ENCODE peak calls at places on chromosomes 16 and 17, in nine cellular contexts. One of them, this sample, is unnamed.

GRCh38 chr17:72592967-72593325 is 472.1 kb downstream of the SOX9 start:
- DNase-seq in NCI-H446: no peak
- DNase-seq in adrenal gland: no peak
- DNase-seq in lower leg skin: no peak
- DNase-seq in ACHN: no peak
- DNase-seq in H9: no peak
- DNase-seq in epithelial cell of esophagus: no peak
- DNase-seq in dermis microvascular lymphatic vessel endothelial cell: no peak
- DNase-seq in stimulated activated CD4-positive, alpha-beta T cell treated with anti-CD3 and anti-CD28 coated beads, Interleukin-4, amount 100 ng/mL, for 24 hours: no peak
- DNase-seq in this sample: no peak

GRCh38 chr16:51151435-51151950 is 423 bp upstream of the SALL1 start:
- DNase-seq in NCI-H446: no peak
- DNase-seq in adrenal gland: no peak
- DNase-seq in lower leg skin: no peak
- DNase-seq in ACHN: peak; percentile 86
- DNase-seq in H9: peak; percentile 88
- DNase-seq in epithelial cell of esophagus: no peak
- DNase-seq in dermis microvascular lymphatic vessel endothelial cell: no peak
- DNase-seq in stimulated activated CD4-positive, alpha-beta T cell treated with anti-CD3 and anti-CD28 coated beads, Interleukin-4, amount 100 ng/mL, for 24 hours: no peak
- DNase-seq in this sample: peak; percentile 45

GRCh38 chr16:72198021-72198420 is 26.1 kb upstream of the PMFBP1 start:
- DNase-seq in NCI-H446: peak; percentile 34
- DNase-seq in adrenal gland: peak; percentile 60
- DNase-seq in lower leg skin: peak; percentile 62
- DNase-seq in ACHN: no peak
- DNase-seq in H9: no peak
- DNase-seq in epithelial cell of esophagus: no peak
- DNase-seq in dermis microvascular lymphatic vessel endothelial cell: peak; percentile 73
- DNase-seq in stimulated activated CD4-positive, alpha-beta T cell treated with anti-CD3 and anti-CD28 coated beads, Interleukin-4, amount 100 ng/mL, for 24 hours: no peak
- DNase-seq in this sample: no peak

GRCh38 chr17:57366558-57367351 is 110.4 kb downstream of the MSI2 start:
- DNase-seq in NCI-H446: peak; percentile 77
- DNase-seq in adrenal gland: no peak
- DNase-seq in lower leg skin: no peak
- DNase-seq in ACHN: no peak
- DNase-seq in H9: no peak
- DNase-seq in epithelial cell of esophagus: no peak
- DNase-seq in dermis microvascular lymphatic vessel endothelial cell: no peak
- DNase-seq in stimulated activated CD4-positive, alpha-beta T cell treated with anti-CD3 and anti-CD28 coated beads, Interleukin-4, amount 100 ng/mL, for 24 hours: no peak
- DNase-seq in this sample: no peak

GRCh38 chr16:4342866-4343744 is 8.0 kb downstream of the PAM16 start:
- DNase-seq in NCI-H446: no peak
- DNase-seq in adrenal gland: no peak
- DNase-seq in lower leg skin: no peak
- DNase-seq in ACHN: no peak
- DNase-seq in H9: no peak
- DNase-seq in epithelial cell of esophagus: no peak
- DNase-seq in dermis microvascular lymphatic vessel endothelial cell: no peak
- DNase-seq in stimulated activated CD4-positive, alpha-beta T cell treated with anti-CD3 and anti-CD28 coated beads, Interleukin-4, amount 100 ng/mL, for 24 hours: no peak
- DNase-seq in this sample: no peak

GRCh38 chr16:87132361-87133014 is 184.7 kb downstream of the C16orf95 start:
- DNase-seq in NCI-H446: no peak
- DNase-seq in adrenal gland: no peak
- DNase-seq in lower leg skin: peak; percentile 28
- DNase-seq in ACHN: no peak
- DNase-seq in H9: no peak
- DNase-seq in epithelial cell of esophagus: no peak
- DNase-seq in dermis microvascular lymphatic vessel endothelial cell: no peak
- DNase-seq in stimulated activated CD4-positive, alpha-beta T cell treated with anti-CD3 and anti-CD28 coated beads, Interleukin-4, amount 100 ng/mL, for 24 hours: no peak
- DNase-seq in this sample: no peak

GRCh38 chr17:6554871-6555330 is 1.5 kb downstream of the PITPNM3 start:
- DNase-seq in NCI-H446: no peak
- DNase-seq in adrenal gland: no peak
- DNase-seq in lower leg skin: no peak
- DNase-seq in ACHN: no peak
- DNase-seq in H9: peak; percentile 56
- DNase-seq in epithelial cell of esophagus: no peak
- DNase-seq in dermis microvascular lymphatic vessel endothelial cell: no peak
- DNase-seq in stimulated activated CD4-positive, alpha-beta T cell treated with anti-CD3 and anti-CD28 coated beads, Interleukin-4, amount 100 ng/mL, for 24 hours: no peak
- DNase-seq in this sample: no peak

GRCh38 chr17:74515941-74516340 is 15.3 kb downstream of the CD300LB start:
- DNase-seq in NCI-H446: no peak
- DNase-seq in adrenal gland: no peak
- DNase-seq in lower leg skin: no peak
- DNase-seq in ACHN: no peak
- DNase-seq in H9: no peak
- DNase-seq in epithelial cell of esophagus: no peak
- DNase-seq in dermis microvascular lymphatic vessel endothelial cell: no peak
- DNase-seq in stimulated activated CD4-positive, alpha-beta T cell treated with anti-CD3 and anti-CD28 coated beads, Interleukin-4, amount 100 ng/mL, for 24 hours: no peak
- DNase-seq in this sample: no peak

GRCh38 chr16:12327971-12328726 is 351.6 kb downstream of the SNX29 start:
- DNase-seq in NCI-H446: peak; percentile 53
- DNase-seq in adrenal gland: no peak
- DNase-seq in lower leg skin: no peak
- DNase-seq in ACHN: no peak
- DNase-seq in H9: no peak
- DNase-seq in epithelial cell of esophagus: no peak
- DNase-seq in dermis microvascular lymphatic vessel endothelial cell: no peak
- DNase-seq in stimulated activated CD4-positive, alpha-beta T cell treated with anti-CD3 and anti-CD28 coated beads, Interleukin-4, amount 100 ng/mL, for 24 hours: no peak
- DNase-seq in this sample: no peak

GRCh38 chr17:80758793-80759673 is 214.4 kb downstream of the RPTOR start:
- DNase-seq in NCI-H446: no peak
- DNase-seq in adrenal gland: no peak
- DNase-seq in lower leg skin: no peak
- DNase-seq in ACHN: no peak
- DNase-seq in H9: peak; percentile 21
- DNase-seq in epithelial cell of esophagus: no peak
- DNase-seq in dermis microvascular lymphatic vessel endothelial cell: peak; percentile 21
- DNase-seq in stimulated activated CD4-positive, alpha-beta T cell treated with anti-CD3 and anti-CD28 coated beads, Interleukin-4, amount 100 ng/mL, for 24 hours: peak; percentile 42
- DNase-seq in this sample: no peak

GRCh38 chr17:50396261-50397110 is 837 bp downstream of the LRRC59 start:
- DNase-seq in NCI-H446: peak; percentile 63
- DNase-seq in adrenal gland: peak; percentile 80
- DNase-seq in lower leg skin: peak; percentile 35
- DNase-seq in ACHN: peak; percentile 53
- DNase-seq in H9: no peak
- DNase-seq in epithelial cell of esophagus: peak; percentile 82
- DNase-seq in dermis microvascular lymphatic vessel endothelial cell: peak; percentile 58
- DNase-seq in stimulated activated CD4-positive, alpha-beta T cell treated with anti-CD3 and anti-CD28 coated beads, Interleukin-4, amount 100 ng/mL, for 24 hours: peak; percentile 40
- DNase-seq in this sample: peak; percentile 38

GRCh38 chr16:75074920-75075687 is 41.5 kb downstream of the LDHD start:
- DNase-seq in NCI-H446: no peak
- DNase-seq in adrenal gland: no peak
- DNase-seq in lower leg skin: peak; percentile 48
- DNase-seq in ACHN: no peak
- DNase-seq in H9: no peak
- DNase-seq in epithelial cell of esophagus: no peak
- DNase-seq in dermis microvascular lymphatic vessel endothelial cell: peak; percentile 46
- DNase-seq in stimulated activated CD4-positive, alpha-beta T cell treated with anti-CD3 and anti-CD28 coated beads, Interleukin-4, amount 100 ng/mL, for 24 hours: peak; percentile 72
- DNase-seq in this sample: no peak

GRCh38 chr16:12113581-12114375 is 137.2 kb downstream of the SNX29 start:
- DNase-seq in NCI-H446: no peak
- DNase-seq in adrenal gland: no peak
- DNase-seq in lower leg skin: no peak
- DNase-seq in ACHN: no peak
- DNase-seq in H9: no peak
- DNase-seq in epithelial cell of esophagus: no peak
- DNase-seq in dermis microvascular lymphatic vessel endothelial cell: no peak
- DNase-seq in stimulated activated CD4-positive, alpha-beta T cell treated with anti-CD3 and anti-CD28 coated beads, Interleukin-4, amount 100 ng/mL, for 24 hours: no peak
- DNase-seq in this sample: no peak

GRCh38 chr17:50150354-50151040 is at the start of gene PPP1R9B:
- DNase-seq in NCI-H446: no peak
- DNase-seq in adrenal gland: peak; percentile 46
- DNase-seq in lower leg skin: no peak
- DNase-seq in ACHN: no peak
- DNase-seq in H9: no peak
- DNase-seq in epithelial cell of esophagus: no peak
- DNase-seq in dermis microvascular lymphatic vessel endothelial cell: no peak
- DNase-seq in stimulated activated CD4-positive, alpha-beta T cell treated with anti-CD3 and anti-CD28 coated beads, Interleukin-4, amount 100 ng/mL, for 24 hours: no peak
- DNase-seq in this sample: no peak

GRCh38 chr17:21676281-21677111 is 15.8 kb upstream of the KCNJ18 start:
- DNase-seq in NCI-H446: no peak
- DNase-seq in adrenal gland: no peak
- DNase-seq in lower leg skin: no peak
- DNase-seq in ACHN: no peak
- DNase-seq in H9: no peak
- DNase-seq in epithelial cell of esophagus: peak; percentile 35
- DNase-seq in dermis microvascular lymphatic vessel endothelial cell: no peak
- DNase-seq in stimulated activated CD4-positive, alpha-beta T cell treated with anti-CD3 and anti-CD28 coated beads, Interleukin-4, amount 100 ng/mL, for 24 hours: no peak
- DNase-seq in this sample: no peak

GRCh38 chr16:1923299-1924034 is 5.3 kb upstream of the HS3ST6 start:
- DNase-seq in NCI-H446: peak; percentile 16
- DNase-seq in adrenal gland: no peak
- DNase-seq in lower leg skin: peak; percentile 51
- DNase-seq in ACHN: no peak
- DNase-seq in H9: peak; percentile 91
- DNase-seq in epithelial cell of esophagus: peak; percentile 38
- DNase-seq in dermis microvascular lymphatic vessel endothelial cell: peak; percentile 29
- DNase-seq in stimulated activated CD4-positive, alpha-beta T cell treated with anti-CD3 and anti-CD28 coated beads, Interleukin-4, amount 100 ng/mL, for 24 hours: no peak
- DNase-seq in this sample: no peak

GRCh38 chr16:79146-80054 is 1.4 kb downstream of the MPG start:
- DNase-seq in NCI-H446: no peak
- DNase-seq in adrenal gland: no peak
- DNase-seq in lower leg skin: no peak
- DNase-seq in ACHN: no peak
- DNase-seq in H9: no peak
- DNase-seq in epithelial cell of esophagus: no peak
- DNase-seq in dermis microvascular lymphatic vessel endothelial cell: peak; percentile 77
- DNase-seq in stimulated activated CD4-positive, alpha-beta T cell treated with anti-CD3 and anti-CD28 coated beads, Interleukin-4, amount 100 ng/mL, for 24 hours: no peak
- DNase-seq in this sample: no peak

GRCh38 chr17:38416840-38417209 is 11.4 kb upstream of the ARHGAP23 start:
- DNase-seq in NCI-H446: no peak
- DNase-seq in adrenal gland: no peak
- DNase-seq in lower leg skin: no peak
- DNase-seq in ACHN: no peak
- DNase-seq in H9: no peak
- DNase-seq in epithelial cell of esophagus: no peak
- DNase-seq in dermis microvascular lymphatic vessel endothelial cell: no peak
- DNase-seq in stimulated activated CD4-positive, alpha-beta T cell treated with anti-CD3 and anti-CD28 coated beads, Interleukin-4, amount 100 ng/mL, for 24 hours: no peak
- DNase-seq in this sample: no peak

GRCh38 chr17:16945141-16945493 is 26.8 kb downstream of the TNFRSF13B start:
- DNase-seq in NCI-H446: no peak
- DNase-seq in adrenal gland: no peak
- DNase-seq in lower leg skin: no peak
- DNase-seq in ACHN: no peak
- DNase-seq in H9: no peak
- DNase-seq in epithelial cell of esophagus: no peak
- DNase-seq in dermis microvascular lymphatic vessel endothelial cell: no peak
- DNase-seq in stimulated activated CD4-positive, alpha-beta T cell treated with anti-CD3 and anti-CD28 coated beads, Interleukin-4, amount 100 ng/mL, for 24 hours: no peak
- DNase-seq in this sample: no peak

GRCh38 chr16:6232060-6232459 is 1100.6 kb upstream of the RBFOX1 start:
- DNase-seq in NCI-H446: no peak
- DNase-seq in adrenal gland: no peak
- DNase-seq in lower leg skin: no peak
- DNase-seq in ACHN: no peak
- DNase-seq in H9: no peak
- DNase-seq in epithelial cell of esophagus: no peak
- DNase-seq in dermis microvascular lymphatic vessel endothelial cell: no peak
- DNase-seq in stimulated activated CD4-positive, alpha-beta T cell treated with anti-CD3 and anti-CD28 coated beads, Interleukin-4, amount 100 ng/mL, for 24 hours: no peak
- DNase-seq in this sample: no peak

GRCh38 chr16:85969591-85969990 is 70.6 kb downstream of the IRF8 start:
- DNase-seq in NCI-H446: no peak
- DNase-seq in adrenal gland: no peak
- DNase-seq in lower leg skin: no peak
- DNase-seq in ACHN: no peak
- DNase-seq in H9: no peak
- DNase-seq in epithelial cell of esophagus: no peak
- DNase-seq in dermis microvascular lymphatic vessel endothelial cell: no peak
- DNase-seq in stimulated activated CD4-positive, alpha-beta T cell treated with anti-CD3 and anti-CD28 coated beads, Interleukin-4, amount 100 ng/mL, for 24 hours: no peak
- DNase-seq in this sample: no peak

GRCh38 chr16:73060948-73061495 is 13.1 kb upstream of the ZFHX3 start:
- DNase-seq in NCI-H446: no peak
- DNase-seq in adrenal gland: no peak
- DNase-seq in lower leg skin: no peak
- DNase-seq in ACHN: no peak
- DNase-seq in H9: no peak
- DNase-seq in epithelial cell of esophagus: no peak
- DNase-seq in dermis microvascular lymphatic vessel endothelial cell: no peak
- DNase-seq in stimulated activated CD4-positive, alpha-beta T cell treated with anti-CD3 and anti-CD28 coated beads, Interleukin-4, amount 100 ng/mL, for 24 hours: no peak
- DNase-seq in this sample: no peak

GRCh38 chr17:51711581-51711980 is 446.9 kb downstream of the CA10 start:
- DNase-seq in NCI-H446: no peak
- DNase-seq in adrenal gland: no peak
- DNase-seq in lower leg skin: no peak
- DNase-seq in ACHN: no peak
- DNase-seq in H9: peak; percentile 46
- DNase-seq in epithelial cell of esophagus: no peak
- DNase-seq in dermis microvascular lymphatic vessel endothelial cell: no peak
- DNase-seq in stimulated activated CD4-positive, alpha-beta T cell treated with anti-CD3 and anti-CD28 coated beads, Interleukin-4, amount 100 ng/mL, for 24 hours: no peak
- DNase-seq in this sample: no peak

GRCh38 chr17:66365204-66365524 is 62.8 kb downstream of the PRKCA start:
- DNase-seq in NCI-H446: no peak
- DNase-seq in adrenal gland: no peak
- DNase-seq in lower leg skin: no peak
- DNase-seq in ACHN: no peak
- DNase-seq in H9: no peak
- DNase-seq in epithelial cell of esophagus: no peak
- DNase-seq in dermis microvascular lymphatic vessel endothelial cell: no peak
- DNase-seq in stimulated activated CD4-positive, alpha-beta T cell treated with anti-CD3 and anti-CD28 coated beads, Interleukin-4, amount 100 ng/mL, for 24 hours: no peak
- DNase-seq in this sample: no peak

GRCh38 chr17:57270801-57271245 is 14.5 kb downstream of the MSI2 start:
- DNase-seq in NCI-H446: no peak
- DNase-seq in adrenal gland: peak; percentile 12
- DNase-seq in lower leg skin: no peak
- DNase-seq in ACHN: no peak
- DNase-seq in H9: peak; percentile 27
- DNase-seq in epithelial cell of esophagus: no peak
- DNase-seq in dermis microvascular lymphatic vessel endothelial cell: no peak
- DNase-seq in stimulated activated CD4-positive, alpha-beta T cell treated with anti-CD3 and anti-CD28 coated beads, Interleukin-4, amount 100 ng/mL, for 24 hours: no peak
- DNase-seq in this sample: no peak

GRCh38 chr17:63816669-63817068 is 10.6 kb upstream of the PSMC5 start:
- DNase-seq in NCI-H446: no peak
- DNase-seq in adrenal gland: no peak
- DNase-seq in lower leg skin: no peak
- DNase-seq in ACHN: no peak
- DNase-seq in H9: no peak
- DNase-seq in epithelial cell of esophagus: no peak
- DNase-seq in dermis microvascular lymphatic vessel endothelial cell: no peak
- DNase-seq in stimulated activated CD4-positive, alpha-beta T cell treated with anti-CD3 and anti-CD28 coated beads, Interleukin-4, amount 100 ng/mL, for 24 hours: no peak
- DNase-seq in this sample: no peak

GRCh38 chr17:8041980-8042379 is 3.1 kb downstream of the ALOX15B start:
- DNase-seq in NCI-H446: peak; percentile 40
- DNase-seq in adrenal gland: no peak
- DNase-seq in lower leg skin: no peak
- DNase-seq in ACHN: no peak
- DNase-seq in H9: no peak
- DNase-seq in epithelial cell of esophagus: no peak
- DNase-seq in dermis microvascular lymphatic vessel endothelial cell: no peak
- DNase-seq in stimulated activated CD4-positive, alpha-beta T cell treated with anti-CD3 and anti-CD28 coated beads, Interleukin-4, amount 100 ng/mL, for 24 hours: no peak
- DNase-seq in this sample: no peak

GRCh38 chr16:129075-129474 is 9.4 kb downstream of the NPRL3 start:
- DNase-seq in NCI-H446: no peak
- DNase-seq in adrenal gland: no peak
- DNase-seq in lower leg skin: no peak
- DNase-seq in ACHN: no peak
- DNase-seq in H9: no peak
- DNase-seq in epithelial cell of esophagus: no peak
- DNase-seq in dermis microvascular lymphatic vessel endothelial cell: no peak
- DNase-seq in stimulated activated CD4-positive, alpha-beta T cell treated with anti-CD3 and anti-CD28 coated beads, Interleukin-4, amount 100 ng/mL, for 24 hours: no peak
- DNase-seq in this sample: no peak

GRCh38 chr16:4053663-4054479 is 62.4 kb downstream of the ADCY9 start:
- DNase-seq in NCI-H446: peak; percentile 49
- DNase-seq in adrenal gland: peak; percentile 81
- DNase-seq in lower leg skin: peak; percentile 82
- DNase-seq in ACHN: no peak
- DNase-seq in H9: no peak
- DNase-seq in epithelial cell of esophagus: peak; percentile 95
- DNase-seq in dermis microvascular lymphatic vessel endothelial cell: peak; percentile 76
- DNase-seq in stimulated activated CD4-positive, alpha-beta T cell treated with anti-CD3 and anti-CD28 coated beads, Interleukin-4, amount 100 ng/mL, for 24 hours: no peak
- DNase-seq in this sample: no peak

GRCh38 chr17:61504697-61505096 is 52.5 kb downstream of the TBX4 start:
- DNase-seq in NCI-H446: no peak
- DNase-seq in adrenal gland: no peak
- DNase-seq in lower leg skin: no peak
- DNase-seq in ACHN: peak; percentile 87
- DNase-seq in H9: no peak
- DNase-seq in epithelial cell of esophagus: peak; percentile 14
- DNase-seq in dermis microvascular lymphatic vessel endothelial cell: peak; percentile 3
- DNase-seq in stimulated activated CD4-positive, alpha-beta T cell treated with anti-CD3 and anti-CD28 coated beads, Interleukin-4, amount 100 ng/mL, for 24 hours: no peak
- DNase-seq in this sample: peak; percentile 51

GRCh38 chr16:50425648-50426047 is 56.9 kb upstream of the BRD7 start:
- DNase-seq in NCI-H446: no peak
- DNase-seq in adrenal gland: no peak
- DNase-seq in lower leg skin: no peak
- DNase-seq in ACHN: no peak
- DNase-seq in H9: no peak
- DNase-seq in epithelial cell of esophagus: no peak
- DNase-seq in dermis microvascular lymphatic vessel endothelial cell: no peak
- DNase-seq in stimulated activated CD4-positive, alpha-beta T cell treated with anti-CD3 and anti-CD28 coated beads, Interleukin-4, amount 100 ng/mL, for 24 hours: no peak
- DNase-seq in this sample: no peak